ENCODE peak calls at places on chromosome 2, in eight cellular contexts. One of them, this sample, is unnamed.

GRCh38 chr2:64820901-64821300 is 167.2 kb upstream of the SERTAD2 start:
- DNase-seq in pancreas: no peak
- DNase-seq in activated B cell treated with CpG ODN at 0.5 μM for 24 hours: no peak
- DNase-seq in heart left ventricle: no peak
- DNase-seq in epithelial cell of esophagus: no peak
- DNase-seq in choroid plexus epithelial cell: no peak
- DNase-seq in AG04450: no peak
- DNase-seq in heart right ventricle: no peak
- DNase-seq in this sample: no peak

GRCh38 chr2:33785201-33786106 is 186.4 kb upstream of the FAM98A start:
- DNase-seq in heart left ventricle: no peak
- DNase-seq in AG04450: no peak
- DNase-seq in activated B cell treated with CpG ODN at 0.5 μM for 24 hours: no peak
- DNase-seq in choroid plexus epithelial cell: no peak
- DNase-seq in pancreas: no peak
- DNase-seq in epithelial cell of esophagus: no peak
- DNase-seq in heart right ventricle: no peak
- DNase-seq in this sample: no peak

GRCh38 chr2:42770288-42771131 is 6.6 kb upstream of the OXER1 start:
- DNase-seq in pancreas: peak
- DNase-seq in AG04450: no peak
- DNase-seq in epithelial cell of esophagus: peak
- DNase-seq in heart right ventricle: no peak
- DNase-seq in choroid plexus epithelial cell: peak
- DNase-seq in activated B cell treated with CpG ODN at 0.5 μM for 24 hours: no peak
- DNase-seq in heart left ventricle: no peak
- DNase-seq in this sample: no peak

GRCh38 chr2:162795312-162795711 is 43.3 kb downstream of the KCNH7 start:
- DNase-seq in epithelial cell of esophagus: peak
- DNase-seq in heart left ventricle: no peak
- DNase-seq in pancreas: peak
- DNase-seq in AG04450: no peak
- DNase-seq in heart right ventricle: no peak
- DNase-seq in activated B cell treated with CpG ODN at 0.5 μM for 24 hours: no peak
- DNase-seq in choroid plexus epithelial cell: peak
- DNase-seq in this sample: peak

GRCh38 chr2:166118180-166118579 is 9.6 kb downstream of the SCN1A start:
- DNase-seq in epithelial cell of esophagus: no peak
- DNase-seq in pancreas: no peak
- DNase-seq in AG04450: no peak
- DNase-seq in heart left ventricle: no peak
- DNase-seq in heart right ventricle: no peak
- DNase-seq in choroid plexus epithelial cell: no peak
- DNase-seq in activated B cell treated with CpG ODN at 0.5 μM for 24 hours: no peak
- DNase-seq in this sample: no peak

GRCh38 chr2:950627-950992 is at the start of gene SNTG2:
- DNase-seq in AG04450: no peak
- DNase-seq in pancreas: peak
- DNase-seq in heart left ventricle: no peak
- DNase-seq in epithelial cell of esophagus: no peak
- DNase-seq in choroid plexus epithelial cell: no peak
- DNase-seq in heart right ventricle: peak
- DNase-seq in activated B cell treated with CpG ODN at 0.5 μM for 24 hours: peak
- DNase-seq in this sample: peak

GRCh38 chr2:69911985-69912563 is 2.8 kb upstream of the MXD1 start:
- DNase-seq in heart right ventricle: no peak
- DNase-seq in choroid plexus epithelial cell: peak
- DNase-seq in pancreas: no peak
- DNase-seq in activated B cell treated with CpG ODN at 0.5 μM for 24 hours: no peak
- DNase-seq in heart left ventricle: no peak
- DNase-seq in AG04450: no peak
- DNase-seq in epithelial cell of esophagus: peak
- DNase-seq in this sample: no peak

GRCh38 chr2:189927823-189928222 is 134.7 kb downstream of the MSTN start:
- DNase-seq in heart left ventricle: no peak
- DNase-seq in epithelial cell of esophagus: peak
- DNase-seq in activated B cell treated with CpG ODN at 0.5 μM for 24 hours: no peak
- DNase-seq in AG04450: no peak
- DNase-seq in pancreas: no peak
- DNase-seq in heart right ventricle: no peak
- DNase-seq in choroid plexus epithelial cell: peak
- DNase-seq in this sample: no peak

GRCh38 chr2:172090947-172091625 is 5.8 kb downstream of the DLX1 start:
- DNase-seq in AG04450: no peak
- DNase-seq in heart left ventricle: no peak
- DNase-seq in epithelial cell of esophagus: no peak
- DNase-seq in choroid plexus epithelial cell: no peak
- DNase-seq in activated B cell treated with CpG ODN at 0.5 μM for 24 hours: no peak
- DNase-seq in heart right ventricle: no peak
- DNase-seq in pancreas: no peak
- DNase-seq in this sample: no peak

GRCh38 chr2:1837022-1837421 is 92.7 kb upstream of the PXDN start:
- DNase-seq in AG04450: no peak
- DNase-seq in epithelial cell of esophagus: no peak
- DNase-seq in pancreas: no peak
- DNase-seq in activated B cell treated with CpG ODN at 0.5 μM for 24 hours: no peak
- DNase-seq in heart right ventricle: no peak
- DNase-seq in heart left ventricle: no peak
- DNase-seq in choroid plexus epithelial cell: peak
- DNase-seq in this sample: no peak

GRCh38 chr2:86035883-86036789 is 69.5 kb downstream of the POLR1A start:
- DNase-seq in heart left ventricle: peak
- DNase-seq in activated B cell treated with CpG ODN at 0.5 μM for 24 hours: peak
- DNase-seq in epithelial cell of esophagus: peak
- DNase-seq in choroid plexus epithelial cell: peak
- DNase-seq in heart right ventricle: peak
- DNase-seq in AG04450: peak
- DNase-seq in pancreas: peak
- DNase-seq in this sample: peak
- TF ChIP-seq CTCF in heart left ventricle: no peak
- TF ChIP-seq CTCF in activated B cell treated with CpG ODN at 0.5 μM for 24 hours: no peak
- TF ChIP-seq CTCF in epithelial cell of esophagus: peak
- TF ChIP-seq CTCF in choroid plexus epithelial cell: peak
- TF ChIP-seq CTCF in heart right ventricle: no peak
- TF ChIP-seq CTCF in AG04450: peak
- TF ChIP-seq CTCF in pancreas: peak
- TF ChIP-seq CTCF in this sample: no peak

GRCh38 chr2:101119431-101119830 is 31.8 kb downstream of the TBC1D8 start:
- DNase-seq in choroid plexus epithelial cell: peak
- DNase-seq in epithelial cell of esophagus: peak
- DNase-seq in heart left ventricle: no peak
- DNase-seq in heart right ventricle: peak
- DNase-seq in pancreas: peak
- DNase-seq in activated B cell treated with CpG ODN at 0.5 μM for 24 hours: no peak
- DNase-seq in AG04450: no peak
- DNase-seq in this sample: no peak
- TF ChIP-seq CTCF in choroid plexus epithelial cell: no peak
- TF ChIP-seq CTCF in epithelial cell of esophagus: no peak
- TF ChIP-seq CTCF in heart left ventricle: no peak
- TF ChIP-seq CTCF in heart right ventricle: no peak
- TF ChIP-seq CTCF in pancreas: no peak
- TF ChIP-seq CTCF in activated B cell treated with CpG ODN at 0.5 μM for 24 hours: no peak
- TF ChIP-seq CTCF in AG04450: no peak
- TF ChIP-seq CTCF in this sample: no peak

GRCh38 chr2:203579131-203579643 is 44.1 kb upstream of the RAPH1 start:
- DNase-seq in AG04450: peak
- DNase-seq in epithelial cell of esophagus: peak
- DNase-seq in pancreas: peak
- DNase-seq in choroid plexus epithelial cell: peak
- DNase-seq in heart left ventricle: no peak
- DNase-seq in heart right ventricle: no peak
- DNase-seq in activated B cell treated with CpG ODN at 0.5 μM for 24 hours: no peak
- DNase-seq in this sample: no peak
- TF ChIP-seq CTCF in AG04450: no peak
- TF ChIP-seq CTCF in epithelial cell of esophagus: no peak
- TF ChIP-seq CTCF in pancreas: no peak
- TF ChIP-seq CTCF in choroid plexus epithelial cell: no peak
- TF ChIP-seq CTCF in heart left ventricle: no peak
- TF ChIP-seq CTCF in heart right ventricle: no peak
- TF ChIP-seq CTCF in activated B cell treated with CpG ODN at 0.5 μM for 24 hours: no peak
- TF ChIP-seq CTCF in this sample: no peak

GRCh38 chr2:59584958-59585357 is 968.5 kb downstream of the BCL11A start:
- DNase-seq in pancreas: no peak
- DNase-seq in epithelial cell of esophagus: peak
- DNase-seq in AG04450: no peak
- DNase-seq in activated B cell treated with CpG ODN at 0.5 μM for 24 hours: no peak
- DNase-seq in heart right ventricle: no peak
- DNase-seq in choroid plexus epithelial cell: no peak
- DNase-seq in heart left ventricle: no peak
- DNase-seq in this sample: no peak
- TF ChIP-seq CTCF in pancreas: no peak
- TF ChIP-seq CTCF in epithelial cell of esophagus: peak
- TF ChIP-seq CTCF in AG04450: no peak
- TF ChIP-seq CTCF in activated B cell treated with CpG ODN at 0.5 μM for 24 hours: no peak
- TF ChIP-seq CTCF in heart right ventricle: peak
- TF ChIP-seq CTCF in choroid plexus epithelial cell: no peak
- TF ChIP-seq CTCF in heart left ventricle: no peak
- TF ChIP-seq CTCF in this sample: no peak

DNA sequence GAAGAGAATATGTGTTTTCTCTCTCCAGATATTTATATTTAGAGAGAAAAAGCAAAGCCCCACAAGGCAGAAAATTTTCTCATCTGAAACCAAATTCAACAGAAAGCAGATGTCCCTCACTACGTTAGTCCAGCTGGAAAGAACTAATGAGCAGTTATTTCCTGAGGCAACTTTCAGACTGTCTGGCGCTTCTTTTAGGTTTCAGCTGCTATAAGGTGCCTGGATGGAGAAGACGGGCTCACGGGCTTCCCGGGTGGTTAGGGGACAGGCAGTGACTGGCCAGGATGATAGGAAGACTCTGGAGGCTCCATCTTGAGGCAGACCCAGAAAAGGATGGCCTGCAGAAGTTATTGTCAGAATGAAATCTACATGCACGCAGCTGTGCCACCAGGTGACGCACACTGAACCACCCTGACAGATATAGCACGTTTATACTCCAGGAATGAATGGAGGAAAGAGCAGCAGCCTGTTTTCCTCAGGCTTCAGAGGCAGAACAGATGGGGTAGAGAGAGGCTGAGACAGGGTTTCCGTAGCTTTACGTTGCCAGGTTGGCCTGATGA is 50.7 kb downstream of the MRPL35 start:
- DNase-seq in epithelial cell of esophagus: no peak
- DNase-seq in pancreas: no peak
- DNase-seq in heart left ventricle: no peak
- DNase-seq in AG04450: no peak
- DNase-seq in heart right ventricle: no peak
- DNase-seq in choroid plexus epithelial cell: no peak
- DNase-seq in activated B cell treated with CpG ODN at 0.5 μM for 24 hours: no peak
- DNase-seq in this sample: peak
- TF ChIP-seq CTCF in epithelial cell of esophagus: no peak
- TF ChIP-seq CTCF in pancreas: no peak
- TF ChIP-seq CTCF in heart left ventricle: no peak
- TF ChIP-seq CTCF in AG04450: no peak
- TF ChIP-seq CTCF in heart right ventricle: no peak
- TF ChIP-seq CTCF in choroid plexus epithelial cell: no peak
- TF ChIP-seq CTCF in activated B cell treated with CpG ODN at 0.5 μM for 24 hours: no peak
- TF ChIP-seq CTCF in this sample: peak

GRCh38 chr2:8304821-8305766 is 376.8 kb upstream of the ID2 start:
- DNase-seq in AG04450: no peak
- DNase-seq in heart right ventricle: no peak
- DNase-seq in pancreas: no peak
- DNase-seq in choroid plexus epithelial cell: no peak
- DNase-seq in activated B cell treated with CpG ODN at 0.5 μM for 24 hours: no peak
- DNase-seq in epithelial cell of esophagus: no peak
- DNase-seq in heart left ventricle: no peak
- DNase-seq in this sample: no peak

GRCh38 chr2:8306530-8307351 is 375.1 kb upstream of the ID2 start:
- DNase-seq in epithelial cell of esophagus: no peak
- DNase-seq in choroid plexus epithelial cell: peak
- DNase-seq in heart right ventricle: no peak
- DNase-seq in heart left ventricle: no peak
- DNase-seq in pancreas: no peak
- DNase-seq in activated B cell treated with CpG ODN at 0.5 μM for 24 hours: no peak
- DNase-seq in AG04450: peak
- DNase-seq in this sample: no peak

GRCh38 chr2:8300905-8301304 is 381.0 kb upstream of the ID2 start:
- DNase-seq in heart left ventricle: no peak
- DNase-seq in choroid plexus epithelial cell: no peak
- DNase-seq in pancreas: no peak
- DNase-seq in activated B cell treated with CpG ODN at 0.5 μM for 24 hours: no peak
- DNase-seq in AG04450: no peak
- DNase-seq in epithelial cell of esophagus: no peak
- DNase-seq in heart right ventricle: no peak
- DNase-seq in this sample: no peak

GRCh38 chr2:8300216-8300615 is 381.6 kb upstream of the ID2 start:
- DNase-seq in activated B cell treated with CpG ODN at 0.5 μM for 24 hours: no peak
- DNase-seq in choroid plexus epithelial cell: no peak
- DNase-seq in heart left ventricle: no peak
- DNase-seq in AG04450: no peak
- DNase-seq in pancreas: no peak
- DNase-seq in epithelial cell of esophagus: no peak
- DNase-seq in heart right ventricle: no peak
- DNase-seq in this sample: no peak

DNA sequence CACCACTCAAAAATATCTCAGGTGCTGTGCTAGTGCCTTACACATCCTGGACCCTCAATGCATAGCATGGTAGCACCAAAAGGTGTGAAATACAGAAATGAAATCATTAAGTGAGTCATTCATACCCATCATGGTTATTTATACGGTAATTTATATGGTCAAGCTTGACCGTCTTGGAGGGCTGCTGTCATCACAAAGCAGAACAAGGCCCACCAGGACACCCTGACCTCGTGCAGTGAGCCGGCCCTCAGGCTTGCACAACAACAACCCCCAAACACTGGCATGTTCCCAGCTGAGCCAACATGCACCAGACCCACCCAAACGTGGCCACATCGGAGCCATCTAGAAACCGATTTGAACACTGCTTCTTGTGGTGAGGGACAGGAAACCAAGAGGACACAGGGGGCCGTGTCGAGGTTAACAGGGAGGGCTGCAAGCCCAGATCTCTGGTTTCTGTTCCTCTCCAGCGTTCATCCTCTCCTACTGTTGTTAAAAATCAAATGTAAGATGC is 378.5 kb upstream of the ID2 start:
- DNase-seq in heart right ventricle: peak
- DNase-seq in pancreas: no peak
- DNase-seq in AG04450: no peak
- DNase-seq in epithelial cell of esophagus: no peak
- DNase-seq in heart left ventricle: peak
- DNase-seq in activated B cell treated with CpG ODN at 0.5 μM for 24 hours: peak
- DNase-seq in choroid plexus epithelial cell: peak
- DNase-seq in this sample: peak
- TF ChIP-seq CTCF in heart right ventricle: no peak
- TF ChIP-seq CTCF in pancreas: no peak
- TF ChIP-seq CTCF in AG04450: no peak
- TF ChIP-seq CTCF in epithelial cell of esophagus: no peak
- TF ChIP-seq CTCF in heart left ventricle: no peak
- TF ChIP-seq CTCF in activated B cell treated with CpG ODN at 0.5 μM for 24 hours: no peak
- TF ChIP-seq CTCF in choroid plexus epithelial cell: no peak
- TF ChIP-seq CTCF in this sample: no peak

GRCh38 chr2:127270663-127271062 is 23.3 kb downstream of the ERCC3 start:
- DNase-seq in heart left ventricle: no peak
- DNase-seq in activated B cell treated with CpG ODN at 0.5 μM for 24 hours: no peak
- DNase-seq in heart right ventricle: no peak
- DNase-seq in AG04450: no peak
- DNase-seq in pancreas: no peak
- DNase-seq in epithelial cell of esophagus: peak
- DNase-seq in choroid plexus epithelial cell: no peak
- DNase-seq in this sample: no peak
- TF ChIP-seq CTCF in heart left ventricle: no peak
- TF ChIP-seq CTCF in activated B cell treated with CpG ODN at 0.5 μM for 24 hours: no peak
- TF ChIP-seq CTCF in heart right ventricle: no peak
- TF ChIP-seq CTCF in AG04450: no peak
- TF ChIP-seq CTCF in pancreas: no peak
- TF ChIP-seq CTCF in epithelial cell of esophagus: peak
- TF ChIP-seq CTCF in choroid plexus epithelial cell: no peak
- TF ChIP-seq CTCF in this sample: no peak

GRCh38 chr2:71157124-71157802 is 26.8 kb downstream of the MPHOSPH10 start:
- DNase-seq in AG04450: no peak
- DNase-seq in heart right ventricle: peak
- DNase-seq in epithelial cell of esophagus: peak
- DNase-seq in activated B cell treated with CpG ODN at 0.5 μM for 24 hours: peak
- DNase-seq in heart left ventricle: peak
- DNase-seq in pancreas: peak
- DNase-seq in choroid plexus epithelial cell: peak
- DNase-seq in this sample: no peak
- TF ChIP-seq CTCF in AG04450: peak
- TF ChIP-seq CTCF in heart right ventricle: peak
- TF ChIP-seq CTCF in epithelial cell of esophagus: peak
- TF ChIP-seq CTCF in activated B cell treated with CpG ODN at 0.5 μM for 24 hours: no peak
- TF ChIP-seq CTCF in heart left ventricle: peak
- TF ChIP-seq CTCF in pancreas: peak
- TF ChIP-seq CTCF in choroid plexus epithelial cell: peak
- TF ChIP-seq CTCF in this sample: peak

This sample was measured in mucosa of descending colon.